ENCODE peak calls at places on chromosomes 5 and 9, in seven cellular contexts. C is stomach, A is MM.1S, F is GM13976, L is kidney, K is Calu3, B is H9. D is an unnamed sample.

GRCh38 chr5:37283214-37283820 is 34.1 kb upstream of the CPLANE1 start:
- DNase-seq in C (no peak), A (no peak), F (no peak), L (no peak), K (no peak), B (no peak), D (no peak)

GRCh38 chr5:149201121-149201637 is 59.9 kb downstream of the ABLIM3 start:
- DNase-seq in C (no peak), A (no peak), F (no peak), L (no peak), K (peak; percentile 49), B (no peak), D (no peak)

GRCh38 chr5:89968870-89969472 is 440.6 kb downstream of the CETN3 start:
- DNase-seq in C (no peak), A (no peak), F (no peak), L (no peak), K (no peak), B (no peak), D (no peak)

GRCh38 chr5:36444582-36444999 is 142.9 kb upstream of the RANBP3L start:
- DNase-seq in C (peak; percentile 76), A (no peak), F (no peak), L (no peak), K (peak; percentile 26), B (no peak), D (no peak)

GRCh38 chr5:79133121-79133656 is 21.6 kb downstream of the BHMT start:
- DNase-seq in C (no peak), A (peak; percentile 68), F (peak; percentile 32), L (no peak), K (no peak), B (no peak), D (no peak)

GRCh38 chr9:136017813-136018190 is 56.6 kb upstream of the UBAC1 start:
- DNase-seq in C (no peak), A (no peak), F (no peak), L (peak; percentile 74), K (no peak), B (peak; percentile 25), D (peak; percentile 80)

GRCh38 chr5:148873120-148873519 is 46.7 kb downstream of the ADRB2 start:
- DNase-seq in C (no peak), A (no peak), F (no peak), L (no peak), K (no peak), B (no peak), D (no peak)

GRCh38 chr5:5881294-5881693 is 458.8 kb downstream of the ICE1 start:
- DNase-seq in C (no peak), A (no peak), F (peak; percentile 29), L (no peak), K (no peak), B (peak; percentile 81), D (no peak)

GRCh38 chr9:115849679-115850412 is 303.7 kb upstream of the PAPPA start:
- DNase-seq in C (peak; percentile 26), A (peak; percentile 22), F (no peak), L (no peak), K (no peak), B (no peak), D (no peak)

GRCh38 chr5:116763987-116764866 is 189.6 kb upstream of the SEMA6A start:
- DNase-seq in C (no peak), A (peak; percentile 57), F (peak; percentile 73), L (no peak), K (peak; percentile 8), B (no peak), D (no peak)

GRCh38 chr9:14156046-14156445 is 157.9 kb downstream of the NFIB start:
- DNase-seq in C (no peak), A (peak; percentile 73), F (no peak), L (no peak), K (no peak), B (no peak), D (no peak)

GRCh38 chr5:60996368-60996767 is 51.4 kb downstream of the NDUFAF2 start:
- DNase-seq in C (no peak), A (no peak), F (no peak), L (no peak), K (no peak), B (no peak), D (no peak)

GRCh38 chr5:116520706-116521105 is 53.9 kb downstream of the SEMA6A start:
- DNase-seq in C (no peak), A (no peak), F (no peak), L (no peak), K (no peak), B (no peak), D (no peak)

GRCh38 chr9:109912082-109912581 is 132.1 kb downstream of the PALM2AKAP2 start:
- DNase-seq in C (no peak), A (no peak), F (no peak), L (no peak), K (no peak), B (no peak), D (no peak)

GRCh38 chr9:2291980-2292704 is 277.0 kb downstream of the SMARCA2 start:
- DNase-seq in C (no peak), A (no peak), F (no peak), L (no peak), K (peak; percentile 12), B (no peak), D (no peak)

GRCh38 chr5:127839072-127839471 is 135.9 kb downstream of the CCDC192 start:
- DNase-seq in C (no peak), A (no peak), F (no peak), L (no peak), K (no peak), B (no peak), D (no peak)

GRCh38 chr5:69364414-69364813 is 4.9 kb downstream of the AK6 start:
- DNase-seq in C (no peak), A (no peak), F (peak; percentile 31), L (no peak), K (no peak), B (no peak), D (no peak)

GRCh38 chr9:77647659-77648457 is at the start of gene GNA14:
- DNase-seq in C (no peak), A (no peak), F (no peak), L (peak; percentile 81), K (peak; percentile 5), B (peak; percentile 64), D (no peak)

GRCh38 chr5:31854625-31855526 is 215.9 kb downstream of the PDZD2 start:
- DNase-seq in C (peak; percentile 50), A (no peak), F (peak; percentile 45), L (peak; percentile 86), K (peak; percentile 44), B (peak; percentile 73), D (no peak)

GRCh38 chr9:102778756-102779155 is 216.4 kb upstream of the CYLC2 start:
- DNase-seq in C (no peak), A (no peak), F (no peak), L (no peak), K (no peak), B (no peak), D (no peak)

GRCh38 chr9:108257387-108257786 is 598.4 kb downstream of the ACTL7B start:
- DNase-seq in C (no peak), A (no peak), F (no peak), L (no peak), K (no peak), B (no peak), D (no peak)

GRCh38 chr5:123090641-123091257 is 1.7 kb downstream of the PRDM6 start:
- DNase-seq in C (no peak), A (no peak), F (no peak), L (no peak), K (no peak), B (peak; percentile 53), D (no peak)

GRCh38 chr5:123089971-123090640 is 1.1 kb downstream of the PRDM6 start:
- DNase-seq in C (no peak), A (no peak), F (peak; percentile 53), L (no peak), K (peak; percentile 54), B (peak; percentile 69), D (no peak)

GRCh38 chr5:123091258-123091987 is 2.4 kb downstream of the PRDM6 start:
- DNase-seq in C (no peak), A (no peak), F (no peak), L (no peak), K (no peak), B (no peak), D (no peak)

GRCh38 chr5:123088031-123088805 is 823 bp upstream of the PRDM6 start:
- DNase-seq in C (no peak), A (no peak), F (no peak), L (no peak), K (peak; percentile 25), B (peak; percentile 57), D (no peak)

DNA sequence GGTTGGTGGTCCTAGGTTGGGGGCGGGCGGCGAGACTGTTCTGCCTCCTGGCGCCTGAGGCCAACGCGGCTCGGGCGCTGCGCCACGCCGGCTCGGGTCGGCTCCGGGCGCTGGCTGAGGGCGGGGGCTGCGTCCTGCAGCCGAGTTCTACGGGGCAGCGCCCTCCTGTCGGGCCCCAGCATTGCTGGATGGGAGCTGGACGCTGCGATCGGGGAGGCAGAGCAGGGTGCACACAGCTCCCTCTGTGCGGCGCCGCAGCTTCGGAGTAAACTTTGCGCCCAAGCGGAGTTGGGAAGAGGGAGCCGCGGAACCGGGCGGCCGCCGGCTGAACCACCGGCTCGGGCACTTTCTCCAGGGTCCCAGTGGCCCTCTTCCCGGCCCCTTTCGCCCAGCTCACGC is 530 bp downstream of the PRDM6 start:
- DNase-seq in C (no peak), A (no peak), F (no peak), L (peak; percentile 70), K (peak; percentile 49), B (peak; percentile 74), D (no peak)
- TF ChIP-seq CTCF in C (no peak), A (no peak), F (no peak), L (no peak), K (no peak), B (no peak), D (peak; percentile 2)

GRCh38 chr5:102296229-102296817 is at the start of gene SLCO4C1:
- DNase-seq in C (peak; percentile 69), A (peak; percentile 93), F (peak; percentile 85), L (peak; percentile 95), K (peak; percentile 98), B (peak; percentile 98), D (no peak)
- TF ChIP-seq CTCF in C (no peak), A (peak; percentile 86), F (peak; percentile 78), L (peak; percentile 58), K (peak; percentile 80), B (peak; percentile 88), D (peak; percentile 85)

GRCh38 chr5:157473383-157474370 is 13.7 kb downstream of the NIPAL4 start:
- DNase-seq in C (no peak), A (no peak), F (no peak), L (no peak), K (no peak), B (no peak), D (no peak)
- TF ChIP-seq CTCF in C (no peak), A (no peak), F (no peak), L (no peak), K (no peak), B (no peak), D (peak; percentile 61)

GRCh38 chr9:127423591-127423933 is 620 bp upstream of the ZNF79 start:
- DNase-seq in C (no peak), A (no peak), F (no peak), L (no peak), K (no peak), B (no peak), D (no peak)

GRCh38 chr9:127423934-127424668 is at the start of gene ZNF79:
- DNase-seq in C (peak; percentile 95), A (peak; percentile 93), F (peak; percentile 97), L (peak; percentile 97), K (peak; percentile 88), B (peak; percentile 95), D (peak; percentile 98)

GRCh38 chr9:127426756-127427155 is 2.6 kb downstream of the ZNF79 start:
- DNase-seq in C (no peak), A (no peak), F (peak; percentile 49), L (no peak), K (no peak), B (no peak), D (no peak)

GRCh38 chr9:127422787-127423186 is 1.4 kb upstream of the ZNF79 start:
- DNase-seq in C (no peak), A (no peak), F (no peak), L (no peak), K (no peak), B (no peak), D (no peak)

GRCh38 chr9:127424669-127424986 is 446 bp downstream of the ZNF79 start:
- DNase-seq in C (no peak), A (no peak), F (no peak), L (no peak), K (no peak), B (no peak), D (no peak)
- TF ChIP-seq CTCF in C (no peak), A (peak; percentile 8), F (no peak), L (no peak), K (no peak), B (no peak), D (peak; percentile 36)